ENCODE peak calls at places on chromosomes 4 and X, in nine cellular contexts. X, E, P, T, K, A, O, G and J are unnamed samples. For H3K4me1, the result is how much of the 10 kb centered on the place peaks cover.

GRCh38 chrX:23844502-23845138 is 61.6 kb downstream of the SAT1 start:
- DNase-seq in P (peak), X (no peak), E (peak), A (no peak), K (no peak), G (no peak), O (no peak), T (peak), J (no peak)

GRCh38 chr4:126215759-126216158 is 901.0 kb downstream of the FAT4 start:
- DNase-seq in E (no peak), A (no peak), P (no peak), X (no peak), O (no peak), G (no peak), K (no peak), T (no peak), J (no peak)

GRCh38 chr4:2009651-2010233 is 968 bp upstream of the NELFA start:
- DNase-seq in T (peak), P (peak), X (peak), K (peak), O (no peak), A (no peak), G (no peak), E (peak), J (peak)

GRCh38 chr4:84799318-84799717 is 167.2 kb downstream of the WDFY3 start:
- DNase-seq in P (no peak), O (no peak), E (peak), G (no peak), A (no peak), T (no peak), X (no peak), K (no peak), J (no peak)

GRCh38 chr4:80035336-80035735 is 37.7 kb downstream of the ANTXR2 start:
- DNase-seq in X (no peak), K (no peak), P (no peak), O (no peak), G (no peak), A (no peak), E (no peak), T (peak), J (no peak)

GRCh38 chr4:136355970-136356369 is 1176.3 kb downstream of the PCDH18 start:
- DNase-seq in P (no peak), O (no peak), X (no peak), T (no peak), K (no peak), A (no peak), G (no peak), E (no peak), J (no peak)

GRCh38 chrX:106716004-106716403 is 10.5 kb upstream of the RNF128 start:
- DNase-seq in K (no peak), E (peak), T (no peak), O (no peak), P (no peak), G (no peak), A (no peak), X (no peak), J (no peak)

GRCh38 chrX:2449135-2449886 is 51.5 kb downstream of the DHRSX start:
- DNase-seq in P (no peak), A (no peak), G (no peak), E (no peak), K (no peak), X (no peak), O (no peak), T (no peak), J (no peak)

GRCh38 chr4:124184767-124185166 is 527.8 kb downstream of the ANKRD50 start:
- DNase-seq in X (no peak), P (no peak), E (no peak), O (no peak), A (no peak), T (no peak), K (no peak), G (no peak), J (no peak)

GRCh38 chrX:45758319-45758718 is 557.6 kb upstream of the DIPK2B start:
- DNase-seq in P (peak), G (no peak), E (peak), A (no peak), O (no peak), K (no peak), T (no peak), X (no peak), J (no peak)

DNA sequence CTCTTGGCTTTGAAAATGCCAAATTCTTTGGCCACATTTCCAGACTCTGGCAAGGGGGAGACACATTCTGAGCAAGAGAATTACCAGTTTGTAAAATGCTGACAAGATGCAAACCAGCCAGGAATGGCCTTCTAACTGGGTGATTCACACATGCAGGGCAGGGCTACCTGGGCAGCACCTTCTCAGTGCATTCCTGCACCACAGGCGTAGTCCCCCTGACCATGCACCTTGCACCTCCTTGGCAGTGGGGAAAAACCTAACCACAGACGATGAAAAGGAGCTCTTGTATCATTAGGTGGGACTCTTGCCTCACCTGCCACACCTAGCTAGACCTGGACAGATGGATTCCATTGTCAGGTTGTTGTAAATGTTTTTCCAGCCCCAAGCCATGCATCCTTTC is 77.3 kb upstream of the CPEB2 start:
- DNase-seq in O (no peak), E (no peak), K (no peak), T (no peak), P (no peak), A (no peak), G (no peak), X (no peak), J (no peak)
- H3K4me3 ChIP-seq in O (no peak), E (no peak), K (no peak), T (no peak), P (no peak), A (no peak), G (no peak), X (no peak), J (no peak)

GRCh38 chr4:112862318-112862674 is 187.2 kb upstream of the ANK2 start:
- DNase-seq in P (no peak), T (no peak), A (no peak), X (no peak), K (no peak), O (no peak), E (no peak), G (no peak), J (no peak)
- H3K4me1 ChIP-seq in P (under half), T (under half), A (under half), X (under half), K (under half), O (under half), E (under half), G (under half), J (under half)

DNA sequence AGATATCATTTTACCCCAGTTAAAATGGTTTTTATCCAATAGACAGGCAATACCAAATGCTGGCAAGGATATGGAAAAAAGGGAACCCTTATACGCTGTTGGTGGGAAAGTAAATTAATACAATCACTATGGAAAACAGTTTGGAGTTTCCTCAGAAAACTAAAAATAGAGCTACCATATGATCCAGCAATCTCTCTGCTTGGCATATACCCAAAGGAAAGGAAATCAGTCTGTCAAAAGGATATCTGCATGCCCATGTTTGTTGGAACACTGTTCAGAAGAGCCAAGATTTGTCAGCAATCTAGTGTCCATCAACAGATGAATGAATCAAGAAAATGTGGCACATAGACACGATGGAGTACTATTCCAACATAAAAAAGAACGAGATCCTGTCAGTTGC is 91.0 kb upstream of the SH3RF1 start:
- DNase-seq in X (no peak), P (no peak), A (no peak), T (no peak), K (no peak), O (no peak), E (no peak), G (no peak), J (no peak)
- H3K4me3 ChIP-seq in X (no peak), P (no peak), A (no peak), T (no peak), K (no peak), O (no peak), E (no peak), G (no peak), J (no peak)

GRCh38 chr4:5750052-5750950 is 39.3 kb downstream of the EVC start:
- DNase-seq in P (peak), A (no peak), O (no peak), K (peak), T (no peak), G (no peak), X (no peak), E (peak), J (no peak)
- H3K4me1 ChIP-seq in P (half or more), A (under half), O (under half), K (under half), T (under half), G (under half), X (under half), E (under half), J (under half)

DNA sequence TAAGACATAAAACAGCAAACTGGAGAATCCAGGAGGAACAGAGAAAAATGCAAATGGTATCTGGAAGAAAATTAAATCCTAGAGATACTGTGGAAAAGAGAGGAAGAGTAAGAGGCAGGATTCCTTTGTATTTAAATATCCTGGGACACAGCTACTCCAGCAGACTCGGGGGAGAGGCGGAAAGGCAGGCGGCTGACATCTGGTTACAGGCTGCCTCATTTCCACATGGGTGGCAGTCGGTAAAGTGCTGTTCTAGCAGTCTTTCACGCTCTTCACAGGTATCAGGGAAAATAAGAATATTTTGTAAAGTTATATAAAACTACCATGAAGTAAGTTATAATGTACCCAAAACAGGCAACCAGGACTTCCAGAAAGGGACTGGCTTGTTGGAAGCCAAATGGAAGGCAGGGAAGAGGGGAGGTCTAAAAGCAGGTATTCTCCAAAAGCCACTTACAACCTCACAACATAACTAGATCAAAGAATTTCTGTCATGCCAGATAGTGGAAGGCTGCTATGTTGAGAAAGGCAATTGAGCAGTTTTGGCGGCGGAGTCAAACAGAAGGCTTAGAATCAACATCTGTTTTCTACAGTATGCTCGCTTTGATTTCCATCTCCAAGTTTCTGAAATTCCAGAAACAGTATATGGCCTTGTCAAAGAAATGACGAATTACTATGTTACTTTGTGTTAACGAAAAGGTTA is 1.3 kb upstream of the TIGD2 start:
- DNase-seq in O (no peak), G (no peak), A (no peak), X (no peak), E (no peak), T (no peak), P (no peak), K (no peak), J (no peak)
- H3K4me3 ChIP-seq in O (peak), G (peak), A (peak), X (peak), E (peak), T (peak), P (no peak), K (peak), J (peak)

GRCh38 chr4:3480528-3481112 is 17.5 kb downstream of the DOK7 start:
- DNase-seq in O (peak), T (peak), A (no peak), K (peak), X (peak), E (peak), P (peak), G (peak), J (peak)

GRCh38 chr4:3483471-3483921 is 20.4 kb downstream of the DOK7 start:
- DNase-seq in P (peak), T (no peak), O (no peak), K (peak), A (no peak), X (peak), G (no peak), E (no peak), J (peak)

GRCh38 chr4:3482707-3483106 is 19.6 kb downstream of the DOK7 start:
- DNase-seq in P (no peak), A (no peak), G (no peak), X (no peak), K (no peak), O (no peak), E (no peak), T (no peak), J (no peak)

GRCh38 chr4:3481113-3481531 is 18.0 kb downstream of the DOK7 start:
- DNase-seq in E (no peak), A (no peak), G (no peak), T (no peak), O (no peak), X (no peak), K (no peak), P (no peak), J (peak)

GRCh38 chr4:3481783-3482397 is 18.8 kb downstream of the DOK7 start:
- DNase-seq in T (peak), E (no peak), O (no peak), X (no peak), A (no peak), G (no peak), P (no peak), K (no peak), J (no peak)
- H3K4me1 ChIP-seq in T (half or more), E (under half), O (under half), X (half or more), A (half or more), G (under half), P (half or more), K (under half), J (under half)

GRCh38 chrX:139680356-139680755 is 27.6 kb downstream of the MCF2 start:
- DNase-seq in X (no peak), T (no peak), G (no peak), K (no peak), A (no peak), O (no peak), E (no peak), P (no peak), J (no peak)
- H3K4me3 ChIP-seq in X (no peak), T (no peak), G (no peak), K (no peak), A (no peak), O (no peak), E (no peak), P (no peak), J (no peak)

GRCh38 chr4:113747949-113748348 is 13.6 kb downstream of the CAMK2D start:
- DNase-seq in X (no peak), P (no peak), G (no peak), A (no peak), O (no peak), T (no peak), K (no peak), E (no peak), J (no peak)

GRCh38 chr4:113743690-113744089 is 17.8 kb downstream of the CAMK2D start:
- DNase-seq in A (no peak), G (no peak), E (no peak), P (no peak), X (no peak), K (no peak), O (no peak), T (no peak), J (no peak)

GRCh38 chr4:113742643-113743042 is 18.9 kb downstream of the CAMK2D start:
- DNase-seq in O (no peak), P (no peak), T (no peak), A (no peak), X (no peak), E (no peak), K (no peak), G (no peak), J (no peak)

GRCh38 chr4:113744667-113745241 is 16.8 kb downstream of the CAMK2D start:
- DNase-seq in X (no peak), G (no peak), A (no peak), O (no peak), T (no peak), K (no peak), P (no peak), E (no peak), J (no peak)

DNA sequence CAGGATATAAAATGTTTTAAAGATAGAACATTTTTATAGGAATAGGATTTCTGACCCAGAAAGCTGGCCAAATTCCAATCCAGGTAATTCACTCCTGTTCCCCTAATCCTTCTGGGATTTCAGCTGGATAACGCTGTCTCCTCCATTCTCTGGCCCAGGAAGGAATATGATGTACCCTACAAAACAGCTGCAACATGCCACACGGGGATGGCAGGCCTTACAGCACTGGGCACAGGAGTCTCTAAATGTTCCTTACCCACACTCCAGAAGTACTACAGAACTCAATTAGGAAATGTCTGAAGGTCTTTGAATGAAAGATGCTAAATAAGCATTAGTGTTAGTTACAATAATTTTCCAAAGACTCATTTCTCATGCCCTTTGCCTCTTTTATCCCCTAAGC is 15.8 kb downstream of the CAMK2D start:
- DNase-seq in G (no peak), P (no peak), X (peak), K (no peak), E (no peak), A (no peak), O (no peak), T (no peak), J (no peak)
- H3K4me1 ChIP-seq in G (under half), P (under half), X (half or more), K (under half), E (under half), A (under half), O (under half), T (under half), J (under half)

GRCh38 chr4:105279314-105279713 is 132.6 kb downstream of the TET2 start:
- DNase-seq in A (no peak), G (no peak), O (no peak), X (no peak), T (no peak), K (no peak), E (no peak), P (no peak), J (no peak)

GRCh38 chr4:105281016-105281415 is 134.3 kb downstream of the TET2 start:
- DNase-seq in P (no peak), A (no peak), O (no peak), E (no peak), K (no peak), T (no peak), X (peak), G (no peak), J (no peak)

GRCh38 chr4:105280338-105280809 is 133.7 kb downstream of the TET2 start:
- DNase-seq in P (peak), G (no peak), E (peak), X (no peak), T (no peak), O (no peak), A (no peak), K (no peak), J (no peak)

GRCh38 chr4:105282489-105282888 is 135.8 kb downstream of the TET2 start:
- DNase-seq in A (no peak), G (no peak), P (no peak), E (no peak), X (no peak), K (no peak), O (no peak), T (no peak), J (no peak)

GRCh38 chr4:105283501-105283900 is 136.8 kb downstream of the TET2 start:
- DNase-seq in O (no peak), G (no peak), X (no peak), E (peak), T (no peak), P (no peak), A (no peak), K (no peak), J (no peak)
- H3K4me3 ChIP-seq in O (no peak), G (no peak), X (no peak), E (no peak), T (no peak), P (no peak), A (no peak), K (no peak), J (no peak)

GRCh38 chr4:41569957-41570356 is 32.0 kb downstream of the LIMCH1 start:
- DNase-seq in G (no peak), A (no peak), K (peak), T (no peak), E (no peak), O (no peak), P (peak), X (peak), J (peak)
- H3K4me1 ChIP-seq in G (under half), A (under half), K (under half), T (under half), E (under half), O (under half), P (under half), X (half or more), J (under half)